ENCODE peak calls at places on chromosomes 16 and 17, in four cellular contexts. One of them, this sample, is unnamed.

GRCh38 chr16:84818989-84819643 is 669 bp upstream of the CRISPLD2 start:
- DNase-seq in effector memory CD8-positive, alpha-beta T cell: no peak
- DNase-seq in midbrain: no peak
- DNase-seq in NCI-H1930: no peak
- DNase-seq in this sample: no peak

GRCh38 chr17:64327201-64327930 is 63.3 kb downstream of the PECAM1 start:
- DNase-seq in effector memory CD8-positive, alpha-beta T cell: no peak
- DNase-seq in midbrain: no peak
- DNase-seq in NCI-H1930: no peak
- DNase-seq in this sample: no peak

GRCh38 chr16:27639588-27640276 is 89.8 kb downstream of the KATNIP start:
- DNase-seq in effector memory CD8-positive, alpha-beta T cell: no peak
- DNase-seq in midbrain: peak
- DNase-seq in NCI-H1930: no peak
- DNase-seq in this sample: no peak

GRCh38 chr17:3710951-3711383 is 12.7 kb upstream of the HASPIN start:
- DNase-seq in effector memory CD8-positive, alpha-beta T cell: peak
- DNase-seq in midbrain: no peak
- DNase-seq in NCI-H1930: no peak
- DNase-seq in this sample: no peak

GRCh38 chr16:21101631-21102420 is 48.8 kb downstream of the DNAH3 start:
- DNase-seq in effector memory CD8-positive, alpha-beta T cell: no peak
- DNase-seq in midbrain: no peak
- DNase-seq in NCI-H1930: no peak
- DNase-seq in this sample: no peak

GRCh38 chr17:74089869-74090464 is 113.5 kb upstream of the RPL38 start:
- DNase-seq in effector memory CD8-positive, alpha-beta T cell: no peak
- DNase-seq in midbrain: no peak
- DNase-seq in NCI-H1930: peak
- DNase-seq in this sample: peak

GRCh38 chr17:81811705-81812570 is 8.0 kb downstream of the GCGR start:
- DNase-seq in effector memory CD8-positive, alpha-beta T cell: no peak
- DNase-seq in midbrain: no peak
- DNase-seq in NCI-H1930: no peak
- DNase-seq in this sample: no peak

GRCh38 chr16:55735120-55735781 is 79.5 kb downstream of the SLC6A2 start:
- DNase-seq in effector memory CD8-positive, alpha-beta T cell: no peak
- DNase-seq in midbrain: no peak
- DNase-seq in NCI-H1930: no peak
- DNase-seq in this sample: no peak

GRCh38 chr17:78868391-78868790 is 27.8 kb upstream of the USP36 start:
- DNase-seq in effector memory CD8-positive, alpha-beta T cell: no peak
- DNase-seq in midbrain: no peak
- DNase-seq in NCI-H1930: no peak
- DNase-seq in this sample: no peak

GRCh38 chr17:50769884-50770283 is 2.6 kb upstream of the ANKRD40CL start:
- DNase-seq in effector memory CD8-positive, alpha-beta T cell: no peak
- DNase-seq in midbrain: no peak
- DNase-seq in NCI-H1930: no peak
- DNase-seq in this sample: no peak

GRCh38 chr16:19132898-19133297 is 19.1 kb downstream of the ITPRIPL2 start:
- DNase-seq in effector memory CD8-positive, alpha-beta T cell: no peak
- DNase-seq in midbrain: no peak
- DNase-seq in NCI-H1930: no peak
- DNase-seq in this sample: no peak

GRCh38 chr17:11559601-11560000 is 38.7 kb upstream of the DNAH9 start:
- DNase-seq in effector memory CD8-positive, alpha-beta T cell: no peak
- DNase-seq in midbrain: no peak
- DNase-seq in NCI-H1930: no peak
- DNase-seq in this sample: no peak

GRCh38 chr16:1287982-1288670 is 21.3 kb upstream of the UBE2I start:
- DNase-seq in effector memory CD8-positive, alpha-beta T cell: no peak
- DNase-seq in midbrain: no peak
- DNase-seq in NCI-H1930: no peak
- DNase-seq in this sample: no peak

GRCh38 chr17:48051706-48052486 is 3.7 kb downstream of the NFE2L1 start:
- DNase-seq in effector memory CD8-positive, alpha-beta T cell: no peak
- DNase-seq in midbrain: no peak
- DNase-seq in NCI-H1930: no peak
- DNase-seq in this sample: no peak

GRCh38 chr16:74226361-74226979 is 70.1 kb upstream of the PSMD7 start:
- DNase-seq in effector memory CD8-positive, alpha-beta T cell: no peak
- DNase-seq in midbrain: peak
- DNase-seq in NCI-H1930: no peak
- DNase-seq in this sample: no peak

GRCh38 chr17:48878920-48879898 is 13.4 kb upstream of the ATP5MC1 start:
- DNase-seq in effector memory CD8-positive, alpha-beta T cell: peak
- DNase-seq in midbrain: peak
- DNase-seq in NCI-H1930: peak
- DNase-seq in this sample: no peak

GRCh38 chr17:42288078-42288984 is at the start of gene STAT5A:
- DNase-seq in effector memory CD8-positive, alpha-beta T cell: peak
- DNase-seq in midbrain: peak
- DNase-seq in NCI-H1930: no peak
- DNase-seq in this sample: peak

GRCh38 chr16:31185339-31185738 is 5.4 kb downstream of the FUS start:
- DNase-seq in effector memory CD8-positive, alpha-beta T cell: no peak
- DNase-seq in midbrain: no peak
- DNase-seq in NCI-H1930: no peak
- DNase-seq in this sample: no peak

GRCh38 chr17:31008374-31009035 is 37.7 kb downstream of the RNF135 start:
- DNase-seq in effector memory CD8-positive, alpha-beta T cell: peak
- DNase-seq in midbrain: peak
- DNase-seq in NCI-H1930: no peak
- DNase-seq in this sample: no peak

GRCh38 chr17:57614742-57615141 is 130.4 kb downstream of the CCDC182 start:
- DNase-seq in effector memory CD8-positive, alpha-beta T cell: no peak
- DNase-seq in midbrain: no peak
- DNase-seq in NCI-H1930: no peak
- DNase-seq in this sample: no peak

GRCh38 chr16:74742051-74742481 is 32.6 kb downstream of the FA2H start:
- DNase-seq in effector memory CD8-positive, alpha-beta T cell: no peak
- DNase-seq in midbrain: no peak
- DNase-seq in NCI-H1930: no peak
- DNase-seq in this sample: no peak

This sample was measured in ascending aorta.